ENCODE peak calls at places on chromosomes 16 and 17, in six cellular contexts. L is sigmoid colon, Z is GM12891, V is breast epithelium, H is esophagus muscularis mucosa, R is suprapubic skin. S is an unnamed sample.

GRCh38 chr17:59706900-59707181 is 389 bp downstream of the PTRH2 start:
- DNase-seq in Z (no peak), L (no peak), V (no peak), R (no peak), H (no peak), S (no peak)

GRCh38 chr17:63714550-63715277 is 14.8 kb upstream of the LIMD2 start:
- DNase-seq in R (peak; percentile 27), L (no peak), V (no peak), Z (no peak), H (no peak), S (no peak)

GRCh38 chr17:44130693-44131349 is 7.4 kb upstream of the HDAC5 start:
- DNase-seq in Z (no peak), V (no peak), L (no peak), H (no peak), R (no peak), S (no peak)

GRCh38 chr16:75497558-75497957 is 2.3 kb upstream of the CHST6 start:
- DNase-seq in R (no peak), L (no peak), V (no peak), Z (no peak), H (no peak), S (no peak)

GRCh38 chr16:23232806-23233205 is 50.3 kb downstream of the SCNN1G start:
- DNase-seq in R (no peak), H (no peak), L (no peak), V (no peak), Z (no peak), S (no peak)

GRCh38 chr16:89560413-89561194 is at the start of gene RPL13:
- DNase-seq in H (peak; percentile 98), L (peak; percentile 98), Z (peak; percentile 97), V (peak; percentile 97), R (peak; percentile 97), S (peak; percentile 96)

GRCh38 chr17:50234581-50234980 is 33.1 kb upstream of the COL1A1 start:
- DNase-seq in L (no peak), Z (no peak), R (no peak), V (no peak), H (no peak), S (no peak)

GRCh38 chr16:35147556-35148504 is 1688.4 kb downstream of the TP53TG3F start:
- DNase-seq in R (no peak), L (no peak), H (peak; percentile 83), V (no peak), Z (no peak), S (no peak)

GRCh38 chr17:64449545-64449944 is 630 bp downstream of the MILR1 start:
- DNase-seq in V (no peak), R (no peak), H (no peak), Z (no peak), L (no peak), S (no peak)

GRCh38 chr17:63973930-63974593 is 1.3 kb upstream of the SCN4A start:
- DNase-seq in L (no peak), H (no peak), V (no peak), Z (no peak), R (no peak), S (no peak)

GRCh38 chr16:89131783-89132182 is 38.1 kb downstream of the ACSF3 start:
- DNase-seq in R (peak; percentile 15), L (no peak), H (no peak), Z (no peak), V (no peak), S (no peak)

GRCh38 chr16:56997264-56997663 is 7.9 kb downstream of the NLRC5 start:
- DNase-seq in Z (no peak), R (no peak), H (no peak), L (peak; percentile 2), V (no peak), S (no peak)

GRCh38 chr16:66988197-66988788 is at the start of gene CES4A:
- DNase-seq in R (no peak), L (peak; percentile 75), Z (no peak), H (no peak), V (no peak), S (no peak)

GRCh38 chr17:57662644-57663308 is 82.3 kb downstream of the CCDC182 start:
- DNase-seq in H (peak; percentile 98), L (peak; percentile 97), V (peak; percentile 87), R (peak; percentile 97), Z (peak; percentile 42), S (no peak)

GRCh38 chr16:21088646-21089538 is 61.8 kb downstream of the DNAH3 start:
- DNase-seq in V (no peak), Z (no peak), R (no peak), H (peak; percentile 8), L (no peak), S (no peak)

GRCh38 chr16:89334461-89334860 is 117.0 kb downstream of the ZNF778 start:
- DNase-seq in H (no peak), R (no peak), V (no peak), Z (no peak), L (no peak), S (no peak)

GRCh38 chr17:31511176-31511540 is 119.7 kb downstream of the RAB11FIP4 start:
- DNase-seq in H (no peak), Z (no peak), V (peak; percentile 94), L (no peak), R (no peak), S (no peak)

GRCh38 chr17:80743181-80743771 is 198.6 kb downstream of the RPTOR start:
- DNase-seq in R (no peak), H (no peak), V (no peak), Z (no peak), L (no peak), S (no peak)

GRCh38 chr17:58587713-58588117 is 73.3 kb upstream of the MTMR4 start:
- DNase-seq in Z (peak; percentile 46), V (peak; percentile 61), R (peak; percentile 60), H (no peak), L (peak; percentile 67), S (no peak)

GRCh38 chr17:34178047-34178446 is 77.0 kb upstream of the CCL2 start:
- DNase-seq in L (no peak), V (no peak), Z (no peak), R (no peak), H (no peak), S (no peak)

GRCh38 chr16:56950881-56951771 is 10.6 kb upstream of the CETP start:
- DNase-seq in V (no peak), H (no peak), Z (no peak), L (peak; percentile 75), R (peak; percentile 67), S (no peak)

GRCh38 chr17:17536702-17537101 is 40.5 kb upstream of the RASD1 start:
- DNase-seq in V (no peak), Z (no peak), R (no peak), L (no peak), H (no peak), S (no peak)

GRCh38 chr16:5328546-5328945 is 231.0 kb upstream of the EEF2KMT start:
- DNase-seq in Z (no peak), V (no peak), L (no peak), H (no peak), R (no peak), S (no peak)

GRCh38 chr17:12983986-12984932 is 33.6 kb downstream of the ELAC2 start:
- DNase-seq in R (no peak), L (peak; percentile 91), V (no peak), Z (no peak), H (no peak), S (peak; percentile 92)

GRCh38 chr16:70703041-70703834 is 17.4 kb upstream of the MTSS2 start:
- DNase-seq in R (no peak), H (no peak), Z (no peak), V (no peak), L (peak; percentile 94), S (no peak)

DNA sequence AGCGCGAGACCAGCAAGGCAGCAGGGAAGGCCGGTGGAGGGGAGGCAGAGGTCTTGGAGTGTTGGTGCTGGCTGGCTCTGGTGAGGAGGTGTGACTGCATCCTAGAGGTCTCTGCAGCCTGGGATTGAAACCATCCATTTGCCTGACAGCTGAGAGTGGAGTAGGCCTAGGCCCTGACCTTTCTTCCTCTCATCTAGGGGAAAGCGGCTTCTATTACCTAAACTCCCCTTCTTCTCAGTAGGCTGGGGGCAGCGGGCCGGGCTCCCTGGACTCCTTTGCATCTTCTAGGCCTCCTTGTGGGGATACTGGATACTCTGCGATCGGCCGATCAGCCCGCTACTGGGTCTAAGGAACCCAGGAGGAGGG is 109.7 kb downstream of the SDK2 start:
- DNase-seq in V (no peak), Z (no peak), R (no peak), L (no peak), H (no peak), S (no peak)
- TF ChIP-seq POLR2AphosphoS5 in V (no peak), Z (no peak), R (no peak), L (no peak), H (no peak), S (no peak)

DNA sequence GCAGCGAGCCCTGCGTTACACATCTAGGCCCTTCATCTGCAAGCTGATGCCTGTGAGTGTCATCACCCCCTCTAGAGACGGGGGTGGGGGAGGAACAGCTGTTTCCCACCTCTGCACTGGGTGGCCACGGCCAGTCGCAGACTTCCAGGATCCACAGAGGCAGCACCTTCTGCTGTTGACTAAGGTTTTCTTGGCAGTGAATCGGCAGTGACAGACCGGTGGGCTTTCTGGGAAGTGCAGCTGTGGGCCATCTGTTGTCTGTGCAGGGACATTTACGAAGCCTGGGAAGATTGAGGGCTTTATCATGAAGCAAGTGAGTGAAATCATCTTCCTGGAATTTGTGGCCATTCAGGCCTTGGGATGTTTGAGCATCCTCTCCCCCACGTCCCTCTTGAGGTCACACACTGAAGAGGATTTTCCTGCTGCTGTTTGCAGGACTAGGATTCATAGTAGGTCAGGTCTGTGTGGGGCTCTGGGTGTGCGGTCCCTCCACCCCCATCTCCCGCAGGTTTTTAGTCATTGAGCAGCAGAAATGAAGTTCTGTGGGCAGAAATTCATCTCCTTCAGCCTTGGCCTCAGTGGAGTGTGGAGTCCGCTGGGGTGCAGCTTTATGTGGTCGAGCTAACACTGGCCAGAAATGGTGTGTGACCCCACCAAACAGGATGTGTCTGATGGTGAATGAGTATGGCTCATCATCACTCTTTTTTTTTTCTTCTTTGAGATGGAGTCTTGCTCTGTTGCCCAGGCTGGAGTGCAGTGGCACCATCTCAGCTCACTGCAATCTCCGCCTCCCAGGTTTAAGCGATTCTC is 12.0 kb downstream of the PGS1 start:
- DNase-seq in Z (no peak), V (no peak), H (no peak), R (no peak), L (peak; percentile 83), S (no peak)
- TF ChIP-seq POLR2AphosphoS5 in Z (no peak), V (no peak), H (no peak), R (no peak), L (peak; percentile 36), S (no peak)

GRCh38 chr17:6555331-6556120 is 829 bp downstream of the PITPNM3 start:
- DNase-seq in R (no peak), Z (no peak), V (no peak), L (no peak), H (no peak), S (no peak)
- TF ChIP-seq POLR2AphosphoS5 in R (no peak), Z (no peak), V (no peak), L (peak; percentile 15), H (peak; percentile 67), S (peak; percentile 52)

DNA sequence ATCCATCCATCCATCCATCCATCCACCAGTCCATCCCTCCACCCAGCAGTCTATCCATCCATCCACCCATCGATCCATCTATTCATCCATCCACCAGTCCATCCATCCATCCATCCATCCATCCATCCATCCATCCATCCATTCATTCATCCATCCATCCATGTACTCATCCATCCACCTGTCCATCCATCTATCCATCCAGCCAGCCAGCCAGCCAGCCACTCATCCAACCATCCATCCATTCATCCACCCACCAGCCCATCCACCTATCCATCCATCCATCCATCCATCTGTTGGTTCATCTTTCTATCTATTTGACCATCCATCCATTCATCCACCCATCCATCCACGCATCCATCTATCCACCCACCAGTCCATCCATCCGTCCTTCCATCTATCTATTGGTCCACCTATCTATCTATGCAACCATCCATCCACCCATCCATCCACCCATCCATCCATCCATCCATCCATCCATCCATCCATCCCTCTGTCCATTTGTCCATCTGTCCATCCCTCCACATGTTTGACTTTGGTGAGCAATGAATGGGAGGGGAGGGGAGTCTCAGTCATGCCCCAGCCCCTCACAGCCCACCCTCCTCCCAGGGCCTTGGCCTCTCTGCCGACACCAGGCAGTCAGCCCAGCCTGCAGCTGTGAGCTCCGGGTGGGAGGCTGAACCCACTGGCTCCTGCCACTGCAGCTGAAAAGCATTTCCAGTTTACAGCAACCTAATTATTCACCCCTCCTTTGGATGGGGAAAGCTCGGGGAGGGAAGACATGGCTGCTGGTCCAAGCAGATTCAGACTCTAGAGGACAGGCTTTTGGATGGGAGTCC is 38.1 kb upstream of the SSTR5 start:
- DNase-seq in L (no peak), R (no peak), V (no peak), Z (no peak), H (no peak), S (no peak)
- TF ChIP-seq POLR2AphosphoS5 in L (no peak), R (no peak), V (no peak), Z (no peak), H (no peak), S (no peak)

S was measured in vagina.